ENCODE peak calls at places on chromosomes 16 and 17, in six cellular contexts. E, H, L, K, V and O are unnamed samples.

GRCh38 chr17:59607817-59608403 is 11.8 kb upstream of the CLTC start:
- DNase-seq in E (no peak), H (no peak), L (no peak), K (no peak), V (no peak), O (no peak)

GRCh38 chr16:22694887-22695382 is 119.0 kb upstream of the HS3ST2 start:
- DNase-seq in E (no peak), H (no peak), L (no peak), K (no peak), V (no peak), O (no peak)

GRCh38 chr17:11898526-11899235 is 98.6 kb downstream of the ZNF18 start:
- DNase-seq in E (no peak), H (no peak), L (no peak), K (no peak), V (no peak), O (no peak)

GRCh38 chr16:46689492-46690280 is at the start of gene ORC6:
- DNase-seq in E (peak), H (peak), L (peak), K (peak), V (peak), O (peak)

GRCh38 chr16:67613808-67614207 is 31.1 kb upstream of the CARMIL2 start:
- DNase-seq in E (no peak), H (no peak), L (no peak), K (no peak), V (no peak), O (no peak)

GRCh38 chr16:66695935-66696668 is 441 bp downstream of the CMTM4 start:
- DNase-seq in E (peak), H (peak), L (no peak), K (no peak), V (no peak), O (no peak)

GRCh38 chr16:30728321-30728720 is 19.9 kb upstream of the PHKG2 start:
- DNase-seq in E (no peak), H (no peak), L (no peak), K (no peak), V (no peak), O (no peak)

GRCh38 chr17:60103957-60104356 is 25.2 kb upstream of the HEATR6 start:
- DNase-seq in E (no peak), H (no peak), L (no peak), K (no peak), V (no peak), O (no peak)

GRCh38 chr16:15960124-15960971 is 10.9 kb downstream of the ABCC1 start:
- DNase-seq in E (no peak), H (no peak), L (no peak), K (no peak), V (no peak), O (no peak)

GRCh38 chr16:55453909-55454308 is 25.1 kb upstream of the MMP2 start:
- DNase-seq in E (no peak), H (no peak), L (no peak), K (no peak), V (no peak), O (no peak)

GRCh38 chr16:78925071-78925714 is 675.3 kb downstream of the MAF start:
- DNase-seq in E (peak), H (peak), L (no peak), K (no peak), V (peak), O (no peak)

GRCh38 chr16:89374393-89374948 is 115.9 kb downstream of the ANKRD11 start:
- DNase-seq in E (no peak), H (peak), L (no peak), K (no peak), V (no peak), O (no peak)

GRCh38 chr17:83131268-83132011 is 52.0 kb downstream of the METRNL start:
- DNase-seq in E (peak), H (no peak), L (no peak), K (no peak), V (no peak), O (no peak)

GRCh38 chr17:20174588-20175265 is 165.6 kb downstream of the SPECC1 start:
- DNase-seq in E (no peak), H (no peak), L (no peak), K (no peak), V (no peak), O (no peak)

GRCh38 chr16:78693496-78693895 is 594.0 kb downstream of the WWOX start:
- DNase-seq in E (no peak), H (no peak), L (no peak), K (no peak), V (no peak), O (no peak)

GRCh38 chr16:88686062-88686438 is 257 bp downstream of the SNAI3 start:
- DNase-seq in E (peak), H (no peak), L (no peak), K (no peak), V (peak), O (no peak)

GRCh38 chr16:73036074-73036826 is 11.7 kb downstream of the ZFHX3 start:
- DNase-seq in E (peak), H (no peak), L (no peak), K (no peak), V (peak), O (no peak)

GRCh38 chr16:35746963-35747657 is 2287.7 kb downstream of the TP53TG3F start:
- DNase-seq in E (no peak), H (no peak), L (no peak), K (no peak), V (no peak), O (no peak)

GRCh38 chr16:85913141-85913601 is 14.2 kb downstream of the IRF8 start:
- DNase-seq in E (no peak), H (no peak), L (no peak), K (no peak), V (no peak), O (no peak)

GRCh38 chr17:35313875-35314409 is 59.5 kb downstream of the SLFN11 start:
- DNase-seq in E (peak), H (no peak), L (no peak), K (no peak), V (peak), O (no peak)

GRCh38 chr17:77228224-77229215 is 87.8 kb downstream of the SEC14L1 start:
- DNase-seq in E (no peak), H (peak), L (no peak), K (no peak), V (no peak), O (no peak)

GRCh38 chr16:87465306-87465705 is 27.5 kb downstream of the ZCCHC14 start:
- DNase-seq in E (peak), H (no peak), L (no peak), K (no peak), V (no peak), O (peak)

GRCh38 chr17:46834846-46835245 is 16.4 kb upstream of the WNT3 start:
- DNase-seq in E (no peak), H (no peak), L (no peak), K (no peak), V (no peak), O (no peak)

GRCh38 chr17:63275318-63275967 is 170.7 kb downstream of the CYB561 start:
- DNase-seq in E (no peak), H (no peak), L (peak), K (peak), V (no peak), O (peak)

GRCh38 chr16:27843800-27844199 is 219.7 kb downstream of the GSG1L start:
- DNase-seq in E (peak), H (no peak), L (no peak), K (no peak), V (no peak), O (peak)

GRCh38 chr16:68798398-68798797 is 44.9 kb upstream of the TANGO6 start:
- DNase-seq in E (no peak), H (peak), L (no peak), K (no peak), V (no peak), O (no peak)